ENCODE peak calls at places on chromosomes 2 and 18, in four cellular contexts. P, K, U and F are unnamed samples.

GRCh38 chr2:101899871-101900270 is 91.9 kb upstream of the IL1R2 start:
- DNase-seq in K (peak), P (no peak), U (no peak), F (no peak)

GRCh38 chr2:44358498-44358897 is 2.8 kb downstream of the PREPL start:
- DNase-seq in K (peak), U (peak), P (peak), F (peak)

GRCh38 chr2:176039375-176039774 is 37.3 kb upstream of the LNPK start:
- DNase-seq in K (no peak), U (no peak), P (no peak), F (no peak)

GRCh38 chr2:43034242-43034619 is 192.2 kb downstream of the ZFP36L2 start:
- DNase-seq in U (no peak), K (no peak), P (no peak), F (no peak)

GRCh38 chr18:63523660-63524059 is 18.5 kb upstream of the SERPINB12 start:
- DNase-seq in P (peak), U (no peak), K (no peak), F (no peak)

GRCh38 chr18:22176282-22176621 is 6.9 kb downstream of the GATA6 start:
- DNase-seq in U (no peak), P (no peak), K (no peak), F (no peak)

GRCh38 chr18:56645415-56646016 is 5.6 kb upstream of the WDR7 start:
- DNase-seq in P (peak), K (no peak), U (no peak), F (no peak)

GRCh38 chr2:235024191-235024611 is 72.4 kb downstream of the SH3BP4 start:
- DNase-seq in U (no peak), P (no peak), K (peak), F (no peak)

GRCh38 chr2:187475499-187476248 is 27.6 kb upstream of the CALCRL start:
- DNase-seq in U (no peak), K (no peak), P (no peak), F (no peak)

GRCh38 chr2:98388081-98388480 is 41.8 kb downstream of the CNGA3 start:
- DNase-seq in K (no peak), U (no peak), P (no peak), F (no peak)

GRCh38 chr2:98390571-98391476 is 44.6 kb downstream of the CNGA3 start:
- DNase-seq in K (no peak), U (no peak), P (no peak), F (no peak)

GRCh38 chr2:98387478-98387877 is 41.2 kb downstream of the CNGA3 start:
- DNase-seq in U (no peak), P (no peak), K (no peak), F (no peak)

GRCh38 chr2:98389248-98389605 is 43.0 kb downstream of the CNGA3 start:
- DNase-seq in U (no peak), K (no peak), P (no peak), F (no peak)

DNA sequence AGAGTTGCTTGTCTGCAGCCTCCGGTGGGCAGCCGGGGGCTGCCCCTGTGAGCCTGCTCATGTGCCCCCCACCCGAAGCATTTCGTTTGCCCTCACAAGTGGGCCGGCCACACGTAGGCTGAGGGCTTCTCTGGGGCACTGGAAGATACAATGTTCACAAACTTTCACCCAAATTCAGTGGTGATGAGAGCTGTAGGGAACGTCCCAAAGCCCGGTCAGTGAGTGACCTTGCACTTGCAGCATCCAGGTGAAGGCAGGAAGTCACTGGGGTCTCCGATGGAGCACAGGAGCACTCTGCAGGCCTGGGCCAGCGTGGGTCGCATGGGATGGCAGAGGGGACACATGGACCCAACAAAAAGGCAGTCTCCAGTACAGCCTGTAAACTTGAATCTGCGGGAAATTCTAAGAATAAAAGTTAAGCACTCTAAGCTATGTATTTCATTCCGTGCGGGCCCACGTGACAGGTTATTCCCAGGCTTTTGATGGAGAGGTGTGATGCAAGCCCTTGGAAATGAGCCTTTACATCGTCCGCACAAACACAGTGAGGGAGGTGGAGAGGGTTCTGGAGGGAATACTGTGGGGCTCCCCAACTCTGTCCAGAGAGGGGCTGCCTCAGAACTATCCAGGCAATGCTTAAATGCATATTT is 42.5 kb downstream of the CNGA3 start:
- DNase-seq in U (peak), K (no peak), P (no peak), F (no peak)
- H3K4me3 ChIP-seq in U (no peak), K (no peak), P (no peak), F (no peak)

GRCh38 chr18:35345950-35346349 is 1.7 kb upstream of the ZNF24 start:
- DNase-seq in P (no peak), U (no peak), K (no peak), F (no peak)

GRCh38 chr18:35344736-35345459 is 678 bp upstream of the ZNF24 start:
- DNase-seq in K (no peak), U (no peak), P (no peak), F (no peak)

GRCh38 chr18:35343936-35344735 is at the start of gene ZNF24:
- DNase-seq in P (peak), K (peak), U (peak), F (peak)

GRCh38 chr18:35343488-35343935 is 708 bp downstream of the ZNF24 start:
- DNase-seq in U (no peak), P (peak), K (no peak), F (no peak)

GRCh38 chr18:35345460-35345921 is 1.3 kb upstream of the ZNF24 start:
- DNase-seq in K (no peak), U (no peak), P (no peak), F (no peak)
- H3K4me3 ChIP-seq in K (no peak), U (no peak), P (no peak), F (no peak)

GRCh38 chr2:20666364-20667150 is at the start of gene GDF7:
- DNase-seq in K (no peak), U (no peak), P (peak), F (no peak)
- H3K4me3 ChIP-seq in K (peak), U (peak), P (peak), F (peak)

GRCh38 chr18:62460851-62461300 is 61.9 kb upstream of the ZCCHC2 start:
- DNase-seq in U (peak), K (no peak), P (peak), F (peak)
- H3K4me3 ChIP-seq in U (no peak), K (no peak), P (no peak), F (no peak)

DNA sequence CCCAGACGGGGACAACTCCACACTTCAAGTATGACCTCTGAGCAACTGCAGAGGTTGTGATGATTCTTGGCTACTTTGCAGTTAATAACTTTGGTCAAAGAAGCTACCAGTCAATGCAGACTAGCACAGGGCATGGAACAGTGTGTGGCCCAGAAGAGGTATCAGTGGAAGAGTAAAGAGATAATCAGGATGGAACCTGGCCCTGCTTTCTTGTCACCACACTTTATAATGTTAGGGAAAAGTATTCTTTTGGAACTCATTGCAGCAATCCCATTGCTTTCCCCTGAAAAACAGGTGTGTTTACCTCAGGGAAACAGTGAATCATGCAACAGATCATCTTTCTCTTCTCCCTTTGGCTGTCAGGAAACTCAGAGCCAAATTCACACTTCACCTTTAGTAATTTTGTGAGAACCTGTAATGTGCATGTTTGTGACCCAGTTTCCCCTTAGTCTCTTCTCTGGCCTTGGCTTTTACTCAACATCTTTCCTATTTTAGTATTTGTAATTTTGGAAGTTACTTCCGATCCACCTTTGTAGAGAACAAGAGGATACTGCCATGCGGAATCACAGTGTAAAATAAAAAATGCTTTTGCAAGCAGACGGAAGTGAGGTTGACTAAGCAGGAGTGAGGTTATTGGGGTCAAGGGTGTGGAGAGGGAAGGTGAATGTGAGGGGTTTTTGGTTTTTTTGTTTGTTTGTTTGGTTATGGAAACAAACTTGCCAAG is 14.2 kb downstream of the ASPRV1 start:
- DNase-seq in P (no peak), U (no peak), K (peak), F (no peak)
- H3K4me3 ChIP-seq in P (no peak), U (no peak), K (no peak), F (no peak)